ENCODE peak calls at places on chromosomes 5 and 9, in nine cellular contexts. One of them, this sample, is unnamed.
A peak's percentile ranks its signal among the peaks of the same experiment; 100 is the strongest.

GRCh38 chr5:142499591-142500384 is 175.0 kb upstream of the SPRY4 start:
- DNase-seq in fibroblast of lung: peak; percentile 39
- DNase-seq in RWPE1: no peak
- DNase-seq in HCT116: no peak
- DNase-seq in adrenal gland: no peak
- DNase-seq in pancreas: no peak
- DNase-seq in uterus: no peak
- DNase-seq in heart left ventricle: no peak
- DNase-seq in suprapubic skin: no peak
- DNase-seq in this sample: no peak

GRCh38 chr5:125083932-125084331 is 337.5 kb upstream of the ZNF608 start:
- DNase-seq in fibroblast of lung: peak; percentile 86
- DNase-seq in RWPE1: peak; percentile 18
- DNase-seq in HCT116: no peak
- DNase-seq in adrenal gland: no peak
- DNase-seq in pancreas: no peak
- DNase-seq in uterus: no peak
- DNase-seq in heart left ventricle: no peak
- DNase-seq in suprapubic skin: no peak
- DNase-seq in this sample: no peak

GRCh38 chr5:39191216-39191615 is 28.1 kb downstream of the FYB1 start:
- DNase-seq in fibroblast of lung: no peak
- DNase-seq in RWPE1: no peak
- DNase-seq in HCT116: no peak
- DNase-seq in adrenal gland: no peak
- DNase-seq in pancreas: no peak
- DNase-seq in uterus: no peak
- DNase-seq in heart left ventricle: no peak
- DNase-seq in suprapubic skin: no peak
- DNase-seq in this sample: no peak

GRCh38 chr9:124858330-124859046 is 3.3 kb downstream of the RPL35 start:
- DNase-seq in fibroblast of lung: no peak
- DNase-seq in RWPE1: no peak
- DNase-seq in HCT116: no peak
- DNase-seq in adrenal gland: no peak
- DNase-seq in pancreas: peak; percentile 26
- DNase-seq in uterus: no peak
- DNase-seq in heart left ventricle: peak; percentile 58
- DNase-seq in suprapubic skin: no peak
- DNase-seq in this sample: no peak

GRCh38 chr5:52727001-52727400 is 60.7 kb upstream of the ITGA1 start:
- DNase-seq in fibroblast of lung: no peak
- DNase-seq in RWPE1: no peak
- DNase-seq in HCT116: no peak
- DNase-seq in adrenal gland: no peak
- DNase-seq in pancreas: no peak
- DNase-seq in uterus: no peak
- DNase-seq in heart left ventricle: no peak
- DNase-seq in suprapubic skin: no peak
- DNase-seq in this sample: no peak

GRCh38 chr9:10443805-10444204 is 169.0 kb downstream of the PTPRD start:
- DNase-seq in fibroblast of lung: no peak
- DNase-seq in RWPE1: no peak
- DNase-seq in HCT116: no peak
- DNase-seq in adrenal gland: no peak
- DNase-seq in pancreas: no peak
- DNase-seq in uterus: no peak
- DNase-seq in heart left ventricle: no peak
- DNase-seq in suprapubic skin: no peak
- DNase-seq in this sample: no peak

GRCh38 chr5:21654-22233 is 70.2 kb upstream of the PLEKHG4B start:
- DNase-seq in fibroblast of lung: peak; percentile 14
- DNase-seq in RWPE1: peak; percentile 24
- DNase-seq in HCT116: peak; percentile 38
- DNase-seq in adrenal gland: no peak
- DNase-seq in pancreas: no peak
- DNase-seq in uterus: no peak
- DNase-seq in heart left ventricle: no peak
- DNase-seq in suprapubic skin: no peak
- DNase-seq in this sample: no peak

GRCh38 chr9:115730845-115731244 is 422.7 kb upstream of the PAPPA start:
- DNase-seq in fibroblast of lung: peak; percentile 8
- DNase-seq in RWPE1: no peak
- DNase-seq in HCT116: no peak
- DNase-seq in adrenal gland: no peak
- DNase-seq in pancreas: no peak
- DNase-seq in uterus: no peak
- DNase-seq in heart left ventricle: no peak
- DNase-seq in suprapubic skin: no peak
- DNase-seq in this sample: no peak

GRCh38 chr9:107809859-107810492 is 320.4 kb upstream of the KLF4 start:
- DNase-seq in fibroblast of lung: peak; percentile 36
- DNase-seq in RWPE1: peak; percentile 87
- DNase-seq in HCT116: no peak
- DNase-seq in adrenal gland: no peak
- DNase-seq in pancreas: no peak
- DNase-seq in uterus: no peak
- DNase-seq in heart left ventricle: no peak
- DNase-seq in suprapubic skin: no peak
- DNase-seq in this sample: peak; percentile 35

GRCh38 chr9:36895744-36896260 is 138.3 kb downstream of the PAX5 start:
- DNase-seq in fibroblast of lung: no peak
- DNase-seq in RWPE1: no peak
- DNase-seq in HCT116: no peak
- DNase-seq in adrenal gland: no peak
- DNase-seq in pancreas: no peak
- DNase-seq in uterus: no peak
- DNase-seq in heart left ventricle: no peak
- DNase-seq in suprapubic skin: peak; percentile 22
- DNase-seq in this sample: no peak

GRCh38 chr5:14419686-14420085 is 161.9 kb upstream of the OTULINL start:
- DNase-seq in fibroblast of lung: no peak
- DNase-seq in RWPE1: no peak
- DNase-seq in HCT116: no peak
- DNase-seq in adrenal gland: no peak
- DNase-seq in pancreas: no peak
- DNase-seq in uterus: no peak
- DNase-seq in heart left ventricle: no peak
- DNase-seq in suprapubic skin: no peak
- DNase-seq in this sample: no peak

GRCh38 chr5:176416123-176416924 is at the start of gene CLTB:
- DNase-seq in fibroblast of lung: peak; percentile 77
- DNase-seq in RWPE1: peak; percentile 90
- DNase-seq in HCT116: peak; percentile 77
- DNase-seq in adrenal gland: peak; percentile 91
- DNase-seq in pancreas: peak; percentile 96
- DNase-seq in uterus: peak; percentile 93
- DNase-seq in heart left ventricle: peak; percentile 97
- DNase-seq in suprapubic skin: peak; percentile 90
- DNase-seq in this sample: peak; percentile 100

GRCh38 chr5:123156577-123157296 is 67.7 kb downstream of the PRDM6 start:
- DNase-seq in fibroblast of lung: peak; percentile 89
- DNase-seq in RWPE1: peak; percentile 14
- DNase-seq in HCT116: no peak
- DNase-seq in adrenal gland: peak; percentile 10
- DNase-seq in pancreas: no peak
- DNase-seq in uterus: no peak
- DNase-seq in heart left ventricle: no peak
- DNase-seq in suprapubic skin: no peak
- DNase-seq in this sample: no peak

GRCh38 chr9:130128251-130128650 is 44.0 kb upstream of the NCS1 start:
- DNase-seq in fibroblast of lung: no peak
- DNase-seq in RWPE1: no peak
- DNase-seq in HCT116: no peak
- DNase-seq in adrenal gland: no peak
- DNase-seq in pancreas: no peak
- DNase-seq in uterus: no peak
- DNase-seq in heart left ventricle: no peak
- DNase-seq in suprapubic skin: no peak
- DNase-seq in this sample: no peak

GRCh38 chr9:21080793-21081192 is 3.1 kb upstream of the IFNB1 start:
- DNase-seq in fibroblast of lung: no peak
- DNase-seq in RWPE1: no peak
- DNase-seq in HCT116: no peak
- DNase-seq in adrenal gland: no peak
- DNase-seq in pancreas: no peak
- DNase-seq in uterus: no peak
- DNase-seq in heart left ventricle: no peak
- DNase-seq in suprapubic skin: no peak
- DNase-seq in this sample: no peak

GRCh38 chr5:172862165-172862801 is 28.2 kb downstream of the ERGIC1 start:
- DNase-seq in fibroblast of lung: peak; percentile 12
- DNase-seq in RWPE1: no peak
- DNase-seq in HCT116: no peak
- DNase-seq in adrenal gland: no peak
- DNase-seq in pancreas: no peak
- DNase-seq in uterus: no peak
- DNase-seq in heart left ventricle: peak; percentile 27
- DNase-seq in suprapubic skin: no peak
- DNase-seq in this sample: no peak
- H3K27ac ChIP-seq in fibroblast of lung: peak overlapping the region; percentile 17
- H3K27ac ChIP-seq in RWPE1: peak overlapping the region; percentile 98
- H3K27ac ChIP-seq in HCT116: no peak overlapping the region
- H3K27ac ChIP-seq in adrenal gland: peak overlapping the region; percentile 86
- H3K27ac ChIP-seq in pancreas: peak overlapping the region; percentile 67
- H3K27ac ChIP-seq in uterus: peak overlapping the region; percentile 86
- H3K27ac ChIP-seq in heart left ventricle: peak overlapping the region; percentile 93
- H3K27ac ChIP-seq in suprapubic skin: peak overlapping the region; percentile 91
- H3K27ac ChIP-seq in this sample: peak overlapping the region; percentile 81

DNA sequence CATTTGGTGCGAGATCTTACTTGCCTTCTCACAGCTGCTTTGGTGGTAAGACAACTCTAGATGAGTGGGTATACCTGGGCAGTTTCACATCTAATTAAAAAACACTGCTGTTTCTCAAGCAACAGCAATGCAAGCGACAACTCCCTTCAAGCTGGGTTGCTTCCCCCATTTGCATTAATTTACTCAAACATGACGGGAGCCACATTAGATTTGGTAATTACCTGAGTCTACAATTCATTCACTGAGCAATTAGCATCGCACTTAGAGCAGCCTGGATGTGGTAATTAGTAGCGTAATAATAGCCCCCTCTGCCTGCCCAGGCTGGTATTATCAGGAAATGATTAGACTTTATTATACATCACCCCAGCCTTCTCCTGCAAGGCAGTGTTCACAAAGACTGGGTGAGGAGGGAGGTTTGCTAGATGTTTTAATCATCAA is 73.4 kb downstream of the FBXO38 start:
- DNase-seq in fibroblast of lung: no peak
- DNase-seq in RWPE1: peak; percentile 54
- DNase-seq in HCT116: no peak
- DNase-seq in adrenal gland: no peak
- DNase-seq in pancreas: no peak
- DNase-seq in uterus: no peak
- DNase-seq in heart left ventricle: no peak
- DNase-seq in suprapubic skin: no peak
- DNase-seq in this sample: no peak
- TF ChIP-seq CTCF in fibroblast of lung: peak; percentile 45
- TF ChIP-seq CTCF in RWPE1: no peak
- TF ChIP-seq CTCF in HCT116: peak; percentile 60
- TF ChIP-seq CTCF in adrenal gland: no peak
- TF ChIP-seq CTCF in pancreas: no peak
- TF ChIP-seq CTCF in uterus: no peak
- TF ChIP-seq CTCF in heart left ventricle: peak; percentile 29
- TF ChIP-seq CTCF in suprapubic skin: peak; percentile 9
- TF ChIP-seq CTCF in this sample: no peak

DNA sequence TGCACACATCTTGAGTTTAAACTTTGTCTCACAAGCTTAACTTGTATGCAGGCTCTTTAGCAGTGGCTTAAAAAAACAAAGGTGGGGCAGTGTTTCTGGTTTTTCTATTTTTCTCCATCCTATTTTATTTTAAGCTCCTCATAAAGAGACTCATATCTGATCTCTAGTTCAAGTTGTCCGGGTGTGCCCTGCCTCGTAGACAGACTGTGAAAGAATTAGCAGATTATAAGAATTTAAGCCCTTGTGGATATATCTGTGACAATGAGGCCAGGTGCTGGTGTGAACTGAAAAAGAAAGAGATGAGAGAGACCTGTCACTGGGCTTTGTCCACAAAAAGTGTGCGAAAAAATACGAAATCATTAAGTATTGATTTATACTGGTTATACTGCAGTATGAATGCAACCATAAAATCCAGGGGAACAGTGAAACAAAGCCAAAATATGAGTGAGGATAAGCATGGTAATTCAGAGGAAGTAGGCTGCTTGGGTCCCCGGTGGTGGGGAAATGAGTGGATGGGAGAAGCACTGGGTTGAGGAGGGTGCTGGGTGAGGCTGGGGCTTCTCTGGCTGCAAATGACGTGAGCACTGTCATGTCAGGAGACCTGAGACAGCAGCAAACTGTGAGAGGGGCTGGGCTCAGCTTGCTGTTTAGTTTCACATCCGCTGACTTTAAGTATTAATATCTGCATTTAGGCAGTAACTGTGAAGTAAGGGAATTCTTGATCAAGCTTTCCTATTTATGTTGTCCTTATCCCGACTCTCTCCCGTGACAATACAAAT is 179.7 kb upstream of the ANKRD55 start:
- DNase-seq in fibroblast of lung: no peak
- DNase-seq in RWPE1: no peak
- DNase-seq in HCT116: no peak
- DNase-seq in adrenal gland: peak; percentile 55
- DNase-seq in pancreas: no peak
- DNase-seq in uterus: no peak
- DNase-seq in heart left ventricle: no peak
- DNase-seq in suprapubic skin: no peak
- DNase-seq in this sample: peak; percentile 85
- H3K27ac ChIP-seq in fibroblast of lung: no peak overlapping the region
- H3K27ac ChIP-seq in RWPE1: no peak overlapping the region
- H3K27ac ChIP-seq in HCT116: no peak overlapping the region
- H3K27ac ChIP-seq in adrenal gland: no peak overlapping the region
- H3K27ac ChIP-seq in pancreas: peak overlapping the region; percentile 18
- H3K27ac ChIP-seq in uterus: no peak overlapping the region
- H3K27ac ChIP-seq in heart left ventricle: peak overlapping the region; percentile 52
- H3K27ac ChIP-seq in suprapubic skin: no peak overlapping the region
- H3K27ac ChIP-seq in this sample: no peak overlapping the region

GRCh38 chr5:4294878-4295277 is 699.2 kb downstream of the IRX1 start:
- DNase-seq in fibroblast of lung: no peak
- DNase-seq in RWPE1: no peak
- DNase-seq in HCT116: no peak
- DNase-seq in adrenal gland: no peak
- DNase-seq in pancreas: no peak
- DNase-seq in uterus: no peak
- DNase-seq in heart left ventricle: no peak
- DNase-seq in suprapubic skin: no peak
- DNase-seq in this sample: no peak

DNA sequence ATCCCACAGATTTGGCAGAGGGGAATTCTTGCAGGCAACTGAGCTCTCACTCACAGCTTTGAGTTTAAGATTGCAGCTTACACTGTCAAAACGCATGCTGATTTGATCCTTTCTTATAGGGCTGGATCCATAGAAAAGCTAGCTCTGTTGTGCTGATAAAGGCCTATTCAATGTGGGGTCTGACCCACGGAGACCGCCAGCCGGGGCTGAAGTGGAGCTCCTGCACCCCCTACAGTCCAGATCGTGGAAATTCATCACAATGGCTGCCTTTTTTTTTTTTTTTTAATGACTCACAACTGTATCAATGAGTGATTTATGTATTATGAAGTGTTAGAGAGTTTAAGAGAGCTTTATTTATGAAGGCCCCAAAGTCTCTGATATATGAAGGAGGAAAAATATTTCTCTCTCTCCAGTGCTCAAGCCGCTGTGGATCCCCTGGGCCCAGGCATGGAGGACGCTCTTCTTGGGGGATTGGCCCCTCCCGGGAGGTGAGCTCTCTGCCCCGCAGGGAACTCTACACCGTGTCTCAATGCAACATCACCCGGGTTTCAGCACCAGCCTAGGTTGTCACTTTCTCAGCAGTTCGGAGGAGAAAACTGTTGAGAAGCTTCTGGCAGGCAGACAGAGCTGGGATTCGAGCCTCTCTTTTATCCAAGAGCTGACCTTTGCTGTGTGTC is 700.2 kb downstream of the IRX1 start:
- DNase-seq in fibroblast of lung: peak; percentile 9
- DNase-seq in RWPE1: no peak
- DNase-seq in HCT116: no peak
- DNase-seq in adrenal gland: no peak
- DNase-seq in pancreas: no peak
- DNase-seq in uterus: no peak
- DNase-seq in heart left ventricle: no peak
- DNase-seq in suprapubic skin: no peak
- DNase-seq in this sample: no peak
- TF ChIP-seq CTCF in fibroblast of lung: no peak
- TF ChIP-seq CTCF in RWPE1: no peak
- TF ChIP-seq CTCF in HCT116: peak; percentile 9
- TF ChIP-seq CTCF in adrenal gland: no peak
- TF ChIP-seq CTCF in pancreas: no peak
- TF ChIP-seq CTCF in uterus: no peak
- TF ChIP-seq CTCF in heart left ventricle: peak; percentile 44
- TF ChIP-seq CTCF in suprapubic skin: peak; percentile 32
- TF ChIP-seq CTCF in this sample: no peak